ENCODE peak calls at places on chromosomes 1 and 21, in four cellular contexts. One of them, this sample, is unnamed. For H3K4me1 and H3K9me3, the result is how much of the 10 kb centered on the place peaks cover.

GRCh38 chr1:19067187-19067911 is 110.9 kb upstream of the IFFO2 start:
- DNase-seq in vagina: no peak
- DNase-seq in iPS DF 6.9: no peak
- DNase-seq in prostate gland: peak
- DNase-seq in this sample: peak

GRCh38 chr1:3463013-3463385 is 8.5 kb downstream of the ARHGEF16 start:
- DNase-seq in vagina: no peak
- DNase-seq in iPS DF 6.9: no peak
- DNase-seq in prostate gland: no peak
- DNase-seq in this sample: no peak

GRCh38 chr1:226588484-226588883 is 39.9 kb downstream of the STUM start:
- DNase-seq in vagina: no peak
- DNase-seq in iPS DF 6.9: no peak
- DNase-seq in prostate gland: no peak
- DNase-seq in this sample: no peak

GRCh38 chr1:29485096-29485925 is 249.0 kb downstream of the PTPRU start:
- DNase-seq in vagina: peak
- DNase-seq in iPS DF 6.9: no peak
- DNase-seq in prostate gland: no peak
- DNase-seq in this sample: no peak

GRCh38 chr1:155174334-155175280 is 958 bp downstream of the TRIM46 start:
- DNase-seq in vagina: peak
- DNase-seq in iPS DF 6.9: no peak
- DNase-seq in prostate gland: no peak
- DNase-seq in this sample: peak

GRCh38 chr1:29875557-29876028 is 639.3 kb downstream of the PTPRU start:
- DNase-seq in vagina: no peak
- DNase-seq in iPS DF 6.9: no peak
- DNase-seq in prostate gland: no peak
- DNase-seq in this sample: no peak

GRCh38 chr1:95183952-95184351 is 50.1 kb upstream of the RWDD3 start:
- DNase-seq in vagina: no peak
- DNase-seq in iPS DF 6.9: no peak
- DNase-seq in prostate gland: no peak
- DNase-seq in this sample: no peak

GRCh38 chr21:32021319-32022027 is 148.7 kb downstream of the HUNK start:
- DNase-seq in vagina: no peak
- DNase-seq in iPS DF 6.9: no peak
- DNase-seq in prostate gland: peak
- DNase-seq in this sample: no peak

GRCh38 chr1:192201303-192201702 is 43.0 kb downstream of the RGS18 start:
- DNase-seq in vagina: no peak
- DNase-seq in iPS DF 6.9: no peak
- DNase-seq in prostate gland: no peak
- DNase-seq in this sample: no peak

GRCh38 chr21:39115659-39116235 is 67.5 kb downstream of the PSMG1 start:
- DNase-seq in vagina: peak
- DNase-seq in iPS DF 6.9: no peak
- DNase-seq in prostate gland: no peak
- DNase-seq in this sample: no peak

GRCh38 chr1:48878191-48878940 is 101.7 kb upstream of the BEND5 start:
- DNase-seq in vagina: no peak
- DNase-seq in iPS DF 6.9: no peak
- DNase-seq in prostate gland: peak
- DNase-seq in this sample: no peak

GRCh38 chr1:205445653-205445955 is 10.2 kb downstream of the BLACAT1 start:
- DNase-seq in vagina: no peak
- DNase-seq in iPS DF 6.9: no peak
- DNase-seq in prostate gland: no peak
- DNase-seq in this sample: peak

GRCh38 chr1:205447457-205448415 is 8.1 kb downstream of the BLACAT1 start:
- DNase-seq in vagina: no peak
- DNase-seq in iPS DF 6.9: no peak
- DNase-seq in prostate gland: no peak
- DNase-seq in this sample: peak

GRCh38 chr1:205448540-205449253 is 7.1 kb downstream of the BLACAT1 start:
- DNase-seq in vagina: no peak
- DNase-seq in iPS DF 6.9: no peak
- DNase-seq in prostate gland: no peak
- DNase-seq in this sample: no peak

GRCh38 chr1:205444931-205445652 is 10.8 kb downstream of the BLACAT1 start:
- DNase-seq in vagina: no peak
- DNase-seq in iPS DF 6.9: no peak
- DNase-seq in prostate gland: peak
- DNase-seq in this sample: peak

GRCh38 chr1:205446828-205447227 is 9.0 kb downstream of the BLACAT1 start:
- DNase-seq in vagina: no peak
- DNase-seq in iPS DF 6.9: no peak
- DNase-seq in prostate gland: no peak
- DNase-seq in this sample: no peak
- H3K4me1 ChIP-seq in vagina: under half
- H3K4me1 ChIP-seq in iPS DF 6.9: half or more
- H3K4me1 ChIP-seq in prostate gland: under half
- H3K4me1 ChIP-seq in this sample: half or more

GRCh38 chr21:9735421-9735961 is 785.9 kb upstream of the TPTE start:
- DNase-seq in vagina: no peak
- DNase-seq in iPS DF 6.9: no peak
- DNase-seq in prostate gland: no peak
- DNase-seq in this sample: no peak

GRCh38 chr21:9739240-9739639 is 782.1 kb upstream of the TPTE start:
- DNase-seq in vagina: peak
- DNase-seq in iPS DF 6.9: no peak
- DNase-seq in prostate gland: no peak
- DNase-seq in this sample: no peak

GRCh38 chr21:9737871-9738520 is 783.4 kb upstream of the TPTE start:
- DNase-seq in vagina: no peak
- DNase-seq in iPS DF 6.9: no peak
- DNase-seq in prostate gland: no peak
- DNase-seq in this sample: no peak

GRCh38 chr21:9741343-9741742 is 780.0 kb upstream of the TPTE start:
- DNase-seq in vagina: no peak
- DNase-seq in iPS DF 6.9: no peak
- DNase-seq in prostate gland: no peak
- DNase-seq in this sample: no peak

GRCh38 chr21:9738527-9738926 is 782.9 kb upstream of the TPTE start:
- DNase-seq in vagina: no peak
- DNase-seq in iPS DF 6.9: no peak
- DNase-seq in prostate gland: no peak
- DNase-seq in this sample: no peak
- H3K9me3 ChIP-seq in vagina: under half
- H3K9me3 ChIP-seq in iPS DF 6.9: under half
- H3K9me3 ChIP-seq in prostate gland: under half
- H3K9me3 ChIP-seq in this sample: under half

DNA sequence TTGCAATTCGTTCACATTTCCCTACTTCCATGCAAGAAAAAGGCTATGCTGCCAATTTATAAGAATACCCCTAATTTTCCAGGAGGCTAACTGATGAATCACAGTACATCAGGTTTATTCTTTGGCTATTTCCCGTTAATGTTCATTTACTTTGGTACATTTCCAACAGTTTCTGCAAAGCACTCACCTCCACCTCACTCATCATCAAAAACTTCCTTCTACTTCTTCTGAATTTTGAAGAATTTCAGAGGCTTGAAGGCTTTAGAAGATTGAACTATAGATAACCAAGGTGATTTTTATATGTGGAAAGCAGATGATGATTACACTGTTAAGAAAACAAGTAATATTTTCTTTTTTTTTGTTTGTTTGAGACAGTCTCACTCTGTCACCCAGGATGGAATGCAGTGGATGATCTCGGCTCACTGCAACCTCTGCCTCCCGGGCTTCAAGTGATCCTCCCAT is 60.5 kb upstream of the HP1BP3 start:
- DNase-seq in vagina: no peak
- DNase-seq in iPS DF 6.9: no peak
- DNase-seq in prostate gland: no peak
- DNase-seq in this sample: no peak
- H3K4me1 ChIP-seq in vagina: under half
- H3K4me1 ChIP-seq in iPS DF 6.9: under half
- H3K4me1 ChIP-seq in prostate gland: under half
- H3K4me1 ChIP-seq in this sample: under half

DNA sequence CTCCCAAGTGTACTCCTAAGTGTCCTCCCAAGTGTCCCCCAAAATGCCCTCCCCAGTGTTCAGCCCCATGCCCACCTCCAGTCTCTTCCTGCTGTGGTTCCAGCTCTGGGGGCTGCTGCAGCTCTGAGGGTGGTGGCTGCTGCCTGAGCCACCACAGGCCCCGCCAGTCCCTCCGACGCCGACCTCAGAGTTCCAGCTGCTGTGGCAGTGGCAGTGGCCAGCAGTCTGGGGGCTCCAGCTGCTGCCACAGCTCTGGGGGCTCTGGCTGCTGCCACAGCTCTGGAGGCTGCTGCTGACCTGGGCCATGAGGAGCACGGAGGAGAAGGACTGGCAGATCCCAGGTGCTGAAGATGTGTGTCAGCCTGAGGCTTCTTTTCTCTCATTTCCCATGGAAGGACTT is 993 bp downstream of the LCE5A start:
- DNase-seq in vagina: no peak
- DNase-seq in iPS DF 6.9: no peak
- DNase-seq in prostate gland: no peak
- DNase-seq in this sample: no peak
- H3K9me3 ChIP-seq in vagina: under half
- H3K9me3 ChIP-seq in iPS DF 6.9: under half
- H3K9me3 ChIP-seq in prostate gland: under half
- H3K9me3 ChIP-seq in this sample: under half

GRCh38 chr1:99759529-99760160 is 6.8 kb downstream of the FRRS1 start:
- DNase-seq in vagina: no peak
- DNase-seq in iPS DF 6.9: no peak
- DNase-seq in prostate gland: no peak
- DNase-seq in this sample: no peak
- H3K4me1 ChIP-seq in vagina: under half
- H3K4me1 ChIP-seq in iPS DF 6.9: under half
- H3K4me1 ChIP-seq in prostate gland: under half
- H3K4me1 ChIP-seq in this sample: under half

DNA sequence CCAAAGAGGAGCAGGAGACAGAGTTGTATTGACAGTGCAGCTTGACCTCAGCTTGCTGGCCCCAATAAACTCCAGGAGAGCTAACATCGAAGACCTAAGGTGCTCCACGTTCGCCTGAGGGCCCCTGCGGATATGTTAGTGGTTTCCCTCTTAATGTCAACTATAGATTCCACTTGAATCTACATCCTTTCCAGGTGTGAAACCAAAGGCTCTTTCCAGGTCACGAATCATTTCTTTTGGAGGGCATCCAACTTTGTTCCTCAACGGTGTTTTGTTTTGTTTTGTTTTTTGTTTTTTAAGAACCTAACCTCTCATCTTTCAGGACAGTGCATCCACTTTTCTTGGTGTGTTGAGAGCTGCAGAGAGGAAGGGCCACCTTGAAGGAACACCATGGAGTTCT is 267.6 kb upstream of the SGIP1 start:
- DNase-seq in vagina: no peak
- DNase-seq in iPS DF 6.9: no peak
- DNase-seq in prostate gland: no peak
- DNase-seq in this sample: no peak
- H3K9me3 ChIP-seq in vagina: under half
- H3K9me3 ChIP-seq in iPS DF 6.9: under half
- H3K9me3 ChIP-seq in prostate gland: under half
- H3K9me3 ChIP-seq in this sample: under half

DNA sequence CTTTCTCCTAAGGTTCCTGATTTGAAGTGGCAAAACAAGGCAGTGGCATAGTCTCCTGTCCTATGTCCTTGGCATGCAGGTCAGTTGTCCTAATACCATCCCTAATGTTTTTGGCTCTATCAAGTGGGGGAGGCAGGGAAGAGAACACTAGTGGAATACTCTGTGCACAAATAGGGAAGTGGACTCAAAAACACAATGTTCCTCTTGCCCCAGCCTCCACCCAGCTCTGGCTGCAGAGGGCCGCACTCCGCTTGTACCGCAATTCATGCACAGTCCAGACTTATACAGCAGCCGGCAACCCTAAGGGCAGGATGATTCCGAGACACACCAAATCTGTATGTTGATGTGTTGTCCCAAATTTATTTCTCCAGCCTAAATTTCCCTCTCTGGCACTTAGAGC is 14.5 kb downstream of the PLEKHO1 start:
- DNase-seq in vagina: no peak
- DNase-seq in iPS DF 6.9: no peak
- DNase-seq in prostate gland: no peak
- DNase-seq in this sample: no peak
- H3K4me1 ChIP-seq in vagina: under half
- H3K4me1 ChIP-seq in iPS DF 6.9: under half
- H3K4me1 ChIP-seq in prostate gland: under half
- H3K4me1 ChIP-seq in this sample: under half